ENCODE peak calls at places on chromosomes 4 and X, in seven cellular contexts. X is suprapubic skin, Z is sigmoid colon, C is pancreas, V is tibial artery, T is vagina, G is cardiac muscle cell. E is an unnamed sample. For H3K9me3, the result is how much of the 10 kb centered on the place peaks cover.

GRCh38 chr4:2284934-2285664 is 23.2 kb upstream of the MXD4 start:
- DNase-seq in X (peak), Z (peak), C (no peak), V (peak), T (no peak), G (no peak), E (peak)

GRCh38 chrX:74602142-74602541 is 12.3 kb downstream of the RLIM start:
- DNase-seq in X (no peak), Z (no peak), C (no peak), V (no peak), T (no peak), G (no peak), E (no peak)

GRCh38 chrX:153365670-153366069 is 31.7 kb downstream of the ZNF275 start:
- DNase-seq in X (no peak), Z (no peak), C (no peak), V (no peak), T (no peak), G (no peak), E (no peak)

GRCh38 chrX:122055450-122055849 is 1008.0 kb downstream of the GLUD2 start:
- DNase-seq in X (no peak), Z (no peak), C (no peak), V (no peak), T (no peak), G (no peak), E (no peak)

GRCh38 chr4:176409627-176410026 is 89.9 kb downstream of the SPCS3 start:
- DNase-seq in X (no peak), Z (no peak), C (no peak), V (no peak), T (no peak), G (no peak), E (no peak)

GRCh38 chr4:85411386-85411785 is 63.6 kb upstream of the ARHGAP24 start:
- DNase-seq in X (no peak), Z (no peak), C (no peak), V (no peak), T (no peak), G (no peak), E (no peak)

GRCh38 chrX:46184749-46185148 is 360.5 kb downstream of the ZNF674 start:
- DNase-seq in X (no peak), Z (no peak), C (no peak), V (no peak), T (no peak), G (no peak), E (no peak)

GRCh38 chr4:17968721-17969120 is 52.8 kb downstream of the LCORL start:
- DNase-seq in X (no peak), Z (no peak), C (no peak), V (no peak), T (no peak), G (no peak), E (no peak)

GRCh38 chr4:186657766-186658165 is 65.9 kb downstream of the FAT1 start:
- DNase-seq in X (no peak), Z (no peak), C (no peak), V (no peak), T (no peak), G (no peak), E (no peak)

GRCh38 chr4:1393866-1394265 is 12.4 kb downstream of the NKX1-1 start:
- DNase-seq in X (peak), Z (peak), C (no peak), V (no peak), T (no peak), G (no peak), E (peak)

GRCh38 chr4:111209706-111210105 is 586.8 kb upstream of the PITX2 start:
- DNase-seq in X (no peak), Z (no peak), C (no peak), V (no peak), T (no peak), G (no peak), E (no peak)

GRCh38 chr4:57291911-57292310 is 181.7 kb upstream of the IGFBP7 start:
- DNase-seq in X (no peak), Z (no peak), C (no peak), V (no peak), T (no peak), G (no peak), E (no peak)

GRCh38 chr4:5724377-5724776 is 13.4 kb downstream of the EVC start:
- DNase-seq in X (no peak), Z (no peak), C (no peak), V (no peak), T (no peak), G (no peak), E (no peak)

GRCh38 chr4:1758306-1759121 is 34.6 kb upstream of the FGFR3 start:
- DNase-seq in X (no peak), Z (no peak), C (no peak), V (no peak), T (no peak), G (no peak), E (no peak)

GRCh38 chr4:26717332-26717731 is 133.4 kb downstream of the TBC1D19 start:
- DNase-seq in X (no peak), Z (no peak), C (no peak), V (no peak), T (no peak), G (no peak), E (no peak)

GRCh38 chrX:149563359-149563758 is 13.6 kb upstream of the HSFX3 start:
- DNase-seq in X (no peak), Z (no peak), C (no peak), V (no peak), T (peak), G (no peak), E (no peak)

GRCh38 chrX:139692506-139692849 is 15.5 kb downstream of the MCF2 start:
- DNase-seq in X (no peak), Z (no peak), C (peak), V (no peak), T (no peak), G (no peak), E (no peak)

GRCh38 chrX:75106772-75107171 is 49.3 kb downstream of the ABCB7 start:
- DNase-seq in X (no peak), Z (no peak), C (no peak), V (no peak), T (no peak), G (no peak), E (no peak)

GRCh38 chrX:139554991-139555675 is 24.6 kb downstream of the F9 start:
- DNase-seq in X (no peak), Z (no peak), C (no peak), V (no peak), T (no peak), G (no peak), E (no peak)

GRCh38 chr4:176437756-176438155 is 118.0 kb downstream of the SPCS3 start:
- DNase-seq in X (no peak), Z (no peak), C (no peak), V (no peak), T (no peak), G (no peak), E (no peak)

GRCh38 chrX:106935175-106935574 is 15.0 kb downstream of the CLDN2 start:
- DNase-seq in X (no peak), Z (no peak), C (no peak), V (no peak), T (no peak), G (no peak), E (no peak)

GRCh38 chr4:81470456-81471327 is 1.0 kb downstream of the RASGEF1B start:
- DNase-seq in X (peak), Z (peak), C (peak), V (peak), T (no peak), G (peak), E (peak)

GRCh38 chrX:68175569-68175968 is 257.7 kb downstream of the OPHN1 start:
- DNase-seq in X (no peak), Z (no peak), C (no peak), V (no peak), T (no peak), G (no peak), E (no peak)

GRCh38 chr4:2942037-2942531 is 21.1 kb downstream of the NOP14 start:
- DNase-seq in X (no peak), Z (no peak), C (peak), V (no peak), T (no peak), G (no peak), E (no peak)

GRCh38 chr4:140071806-140072205 is 82.2 kb downstream of the MAML3 start:
- DNase-seq in X (no peak), Z (no peak), C (no peak), V (no peak), T (no peak), G (no peak), E (no peak)

GRCh38 chrX:39176105-39176504 is 374.8 kb downstream of the MID1IP1 start:
- DNase-seq in X (no peak), Z (no peak), C (no peak), V (no peak), T (no peak), G (no peak), E (no peak)

GRCh38 chr4:7469023-7469422 is 34.3 kb upstream of the PSAPL1 start:
- DNase-seq in X (no peak), Z (no peak), C (no peak), V (no peak), T (no peak), G (no peak), E (no peak)

GRCh38 chr4:99845179-99845578 is 28.6 kb downstream of the DAPP1 start:
- DNase-seq in X (no peak), Z (no peak), C (no peak), V (no peak), T (no peak), G (no peak), E (no peak)

GRCh38 chrX:9349572-9350259 is 115.1 kb upstream of the TBL1X start:
- DNase-seq in X (no peak), Z (no peak), C (no peak), V (no peak), T (no peak), G (no peak), E (no peak)

GRCh38 chr4:78612398-78613005 is 60.9 kb downstream of the ANXA3 start:
- DNase-seq in X (no peak), Z (no peak), C (no peak), V (no peak), T (no peak), G (peak), E (no peak)

GRCh38 chr4:5203309-5203708 is 152.0 kb downstream of the STK32B start:
- DNase-seq in X (no peak), Z (no peak), C (no peak), V (no peak), T (no peak), G (no peak), E (no peak)

GRCh38 chr4:1307951-1308735 is 18.5 kb downstream of the MAEA start:
- DNase-seq in X (no peak), Z (no peak), C (no peak), V (no peak), T (no peak), G (no peak), E (no peak)

GRCh38 chr4:104420766-104421165 is 73.9 kb downstream of the CXXC4 start:
- DNase-seq in X (no peak), Z (no peak), C (no peak), V (no peak), T (no peak), G (peak), E (no peak)

GRCh38 chr4:177080388-177080787 is 229.3 kb upstream of the NEIL3 start:
- DNase-seq in X (no peak), Z (no peak), C (no peak), V (no peak), T (no peak), G (no peak), E (no peak)

GRCh38 chr4:144948009-144948408 is 150.0 kb downstream of the ANAPC10 start:
- DNase-seq in X (no peak), Z (no peak), C (no peak), V (no peak), T (no peak), G (peak), E (no peak)
- H3K9me3 ChIP-seq in X (under half), Z (under half), C (under half), V (under half), T (under half), G (under half), E (under half)

GRCh38 chr4:113997206-113997605 is 17.8 kb upstream of the ARSJ start:
- DNase-seq in X (no peak), Z (no peak), C (no peak), V (no peak), T (no peak), G (no peak), E (no peak)
- H3K27ac ChIP-seq in X (no peak), Z (no peak), C (no peak), V (no peak), T (no peak), G (no peak), E (no peak)

GRCh38 chr4:151730003-151730559 is 30.7 kb downstream of the GATB start:
- DNase-seq in X (no peak), Z (no peak), C (no peak), V (no peak), T (no peak), G (no peak), E (no peak)
- TF ChIP-seq CTCF in X (no peak), Z (no peak), C (no peak), V (no peak), T (no peak), G (no peak), E (no peak)

GRCh38 chrX:30795981-30796958 is 92.8 kb downstream of the TAB3 start:
- DNase-seq in X (no peak), Z (no peak), C (no peak), V (no peak), T (peak), G (no peak), E (no peak)

GRCh38 chrX:30791296-30792278 is 97.5 kb downstream of the TAB3 start:
- DNase-seq in X (peak), Z (peak), C (no peak), V (no peak), T (no peak), G (no peak), E (no peak)

GRCh38 chrX:30793767-30794103 is 95.3 kb downstream of the TAB3 start:
- DNase-seq in X (no peak), Z (peak), C (no peak), V (no peak), T (no peak), G (no peak), E (no peak)

GRCh38 chrX:30794497-30794896 is 94.6 kb downstream of the TAB3 start:
- DNase-seq in X (no peak), Z (no peak), C (no peak), V (no peak), T (no peak), G (no peak), E (no peak)

GRCh38 chrX:30793075-30793766 is 95.8 kb downstream of the TAB3 start:
- DNase-seq in X (no peak), Z (peak), C (no peak), V (no peak), T (no peak), G (no peak), E (no peak)
- H3K9me3 ChIP-seq in X (under half), Z (under half), C (under half), V (under half), T (under half), G (under half), E (under half)

DNA sequence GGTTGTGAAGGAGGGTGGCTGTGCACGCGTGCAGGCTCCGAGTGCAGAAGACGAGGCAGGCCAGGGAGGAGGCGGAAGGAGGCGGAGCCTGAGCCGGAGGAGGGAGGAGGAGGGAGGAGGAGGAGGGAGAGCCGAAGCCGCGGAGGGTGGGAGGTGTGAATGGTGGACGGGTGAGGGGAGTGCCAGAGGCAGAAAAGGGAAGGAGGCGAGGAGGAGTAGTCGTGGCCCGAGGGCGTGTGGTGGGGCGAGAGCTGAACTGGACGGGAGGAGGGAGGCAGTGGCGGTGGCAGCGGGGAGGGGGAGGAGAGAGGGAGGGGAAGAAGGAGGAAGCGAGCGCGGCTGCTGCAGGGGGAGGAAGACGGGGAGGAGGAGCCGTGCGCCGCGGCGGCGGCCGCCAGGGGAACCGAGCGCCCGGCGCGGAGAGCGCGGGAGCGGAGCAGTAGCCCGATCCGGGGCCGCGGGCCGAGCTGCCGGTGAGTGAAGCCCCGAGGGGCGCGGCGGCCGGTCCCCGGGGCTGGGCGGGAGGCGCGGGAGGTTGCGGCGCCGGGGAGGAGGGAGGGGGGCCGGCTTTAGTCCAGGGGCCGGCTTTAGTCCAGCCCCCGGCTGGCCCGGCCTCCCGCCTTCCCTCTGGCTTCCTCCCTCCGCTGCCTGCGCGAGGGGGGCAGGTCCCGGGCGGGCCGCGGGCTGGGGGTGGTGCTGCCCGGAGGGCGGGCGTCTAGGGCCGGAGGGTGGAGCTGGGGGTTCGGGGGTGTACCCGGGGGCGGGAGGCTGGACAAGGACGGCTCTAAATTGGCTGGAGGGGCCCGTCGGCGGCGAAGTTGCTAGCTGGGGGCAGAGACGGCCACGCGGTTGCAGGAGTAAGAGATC is at the start of gene TMEM164:
- DNase-seq in X (peak), Z (peak), C (peak), V (peak), T (no peak), G (peak), E (peak)
- H3K27ac ChIP-seq in X (peak), Z (peak), C (peak), V (peak), T (peak), G (peak), E (peak)

E was measured in upper lobe of right lung.